ENCODE peak calls at places on chromosomes 13 and 19, in seven cellular contexts. One of them, this sample, is unnamed. For H3K4me1, the result is how much of the 10 kb centered on the place peaks cover.

GRCh38 chr19:6963937-6964336 is 57.3 kb downstream of the MBD3L2B start:
- DNase-seq in neuronal stem cell: no peak
- DNase-seq in neural progenitor cell: no peak
- DNase-seq in endodermal cell: peak
- DNase-seq in mesendoderm: no peak
- DNase-seq in fibroblast of lung: no peak
- DNase-seq in astrocyte: no peak
- DNase-seq in this sample: peak

GRCh38 chr13:99955747-99956472 is 15.7 kb downstream of the ZIC5 start:
- DNase-seq in neural progenitor cell: peak
- DNase-seq in mesendoderm: peak
- DNase-seq in endodermal cell: peak
- DNase-seq in fibroblast of lung: peak
- DNase-seq in astrocyte: peak
- DNase-seq in neuronal stem cell: no peak
- DNase-seq in this sample: no peak

GRCh38 chr19:932647-933552 is 7.1 kb downstream of the ARID3A start:
- DNase-seq in mesendoderm: no peak
- DNase-seq in neuronal stem cell: no peak
- DNase-seq in endodermal cell: peak
- DNase-seq in fibroblast of lung: peak
- DNase-seq in astrocyte: peak
- DNase-seq in neural progenitor cell: peak
- DNase-seq in this sample: no peak

GRCh38 chr19:23482829-23483228 is 87.6 kb upstream of the ZNF91 start:
- DNase-seq in mesendoderm: no peak
- DNase-seq in neural progenitor cell: no peak
- DNase-seq in astrocyte: no peak
- DNase-seq in endodermal cell: no peak
- DNase-seq in neuronal stem cell: no peak
- DNase-seq in fibroblast of lung: no peak
- DNase-seq in this sample: no peak

GRCh38 chr19:4139614-4140236 is 13.7 kb upstream of the CREB3L3 start:
- DNase-seq in neural progenitor cell: peak
- DNase-seq in mesendoderm: peak
- DNase-seq in fibroblast of lung: peak
- DNase-seq in neuronal stem cell: peak
- DNase-seq in astrocyte: no peak
- DNase-seq in endodermal cell: peak
- DNase-seq in this sample: peak

GRCh38 chr13:65456150-65456912 is 1773.8 kb downstream of the PCDH9 start:
- DNase-seq in astrocyte: no peak
- DNase-seq in fibroblast of lung: no peak
- DNase-seq in endodermal cell: no peak
- DNase-seq in neural progenitor cell: no peak
- DNase-seq in neuronal stem cell: no peak
- DNase-seq in mesendoderm: no peak
- DNase-seq in this sample: no peak

GRCh38 chr13:101624210-101624922 is 171.9 kb downstream of the ITGBL1 start:
- DNase-seq in endodermal cell: peak
- DNase-seq in neural progenitor cell: peak
- DNase-seq in mesendoderm: peak
- DNase-seq in fibroblast of lung: no peak
- DNase-seq in astrocyte: no peak
- DNase-seq in neuronal stem cell: no peak
- DNase-seq in this sample: no peak

GRCh38 chr19:4506449-4507149 is 11.7 kb downstream of the PLIN4 start:
- DNase-seq in endodermal cell: no peak
- DNase-seq in fibroblast of lung: peak
- DNase-seq in mesendoderm: no peak
- DNase-seq in neural progenitor cell: no peak
- DNase-seq in neuronal stem cell: no peak
- DNase-seq in astrocyte: peak
- DNase-seq in this sample: no peak

GRCh38 chr13:74424455-74424854 is 290.3 kb upstream of the KLF12 start:
- DNase-seq in mesendoderm: no peak
- DNase-seq in neuronal stem cell: no peak
- DNase-seq in endodermal cell: no peak
- DNase-seq in neural progenitor cell: no peak
- DNase-seq in fibroblast of lung: no peak
- DNase-seq in astrocyte: no peak
- DNase-seq in this sample: no peak

GRCh38 chr13:110517505-110518149 is 43.9 kb downstream of the RAB20 start:
- DNase-seq in endodermal cell: no peak
- DNase-seq in neural progenitor cell: no peak
- DNase-seq in mesendoderm: no peak
- DNase-seq in astrocyte: no peak
- DNase-seq in neuronal stem cell: no peak
- DNase-seq in fibroblast of lung: no peak
- DNase-seq in this sample: no peak

GRCh38 chr19:48997972-48998371 is 4.3 kb downstream of the RUVBL2 start:
- DNase-seq in fibroblast of lung: peak
- DNase-seq in mesendoderm: peak
- DNase-seq in astrocyte: no peak
- DNase-seq in neuronal stem cell: peak
- DNase-seq in endodermal cell: peak
- DNase-seq in neural progenitor cell: peak
- DNase-seq in this sample: peak

GRCh38 chr19:32196690-32197420 is 148.6 kb upstream of the ZNF507 start:
- DNase-seq in fibroblast of lung: no peak
- DNase-seq in mesendoderm: no peak
- DNase-seq in neuronal stem cell: no peak
- DNase-seq in astrocyte: no peak
- DNase-seq in endodermal cell: peak
- DNase-seq in neural progenitor cell: no peak
- DNase-seq in this sample: no peak

GRCh38 chr13:50276550-50276949 is 261.3 kb downstream of the KCNRG start:
- DNase-seq in fibroblast of lung: no peak
- DNase-seq in neuronal stem cell: no peak
- DNase-seq in neural progenitor cell: no peak
- DNase-seq in endodermal cell: no peak
- DNase-seq in astrocyte: no peak
- DNase-seq in mesendoderm: no peak
- DNase-seq in this sample: no peak

GRCh38 chr19:4130635-4131438 is 6.9 kb upstream of the MAP2K2 start:
- DNase-seq in fibroblast of lung: peak
- DNase-seq in endodermal cell: no peak
- DNase-seq in neural progenitor cell: no peak
- DNase-seq in neuronal stem cell: no peak
- DNase-seq in mesendoderm: no peak
- DNase-seq in astrocyte: peak
- DNase-seq in this sample: no peak

GRCh38 chr19:58356236-58356970 is 3.1 kb upstream of the A1BG start:
- DNase-seq in fibroblast of lung: no peak
- DNase-seq in mesendoderm: no peak
- DNase-seq in astrocyte: no peak
- DNase-seq in neural progenitor cell: no peak
- DNase-seq in neuronal stem cell: no peak
- DNase-seq in endodermal cell: peak
- DNase-seq in this sample: no peak

GRCh38 chr13:98942485-98942884 is 35.4 kb downstream of the DOCK9 start:
- DNase-seq in neural progenitor cell: no peak
- DNase-seq in fibroblast of lung: no peak
- DNase-seq in endodermal cell: no peak
- DNase-seq in neuronal stem cell: no peak
- DNase-seq in mesendoderm: no peak
- DNase-seq in astrocyte: no peak
- DNase-seq in this sample: no peak
- H3K4me1 ChIP-seq in neural progenitor cell: under half
- H3K4me1 ChIP-seq in fibroblast of lung: under half
- H3K4me1 ChIP-seq in endodermal cell: under half
- H3K4me1 ChIP-seq in neuronal stem cell: under half
- H3K4me1 ChIP-seq in mesendoderm: under half
- H3K4me1 ChIP-seq in astrocyte: under half
- H3K4me1 ChIP-seq in this sample: under half

GRCh38 chr19:45862564-45863334 is at the start of gene SYMPK:
- DNase-seq in astrocyte: peak
- DNase-seq in neural progenitor cell: peak
- DNase-seq in endodermal cell: peak
- DNase-seq in mesendoderm: peak
- DNase-seq in neuronal stem cell: peak
- DNase-seq in fibroblast of lung: peak
- DNase-seq in this sample: peak

GRCh38 chr19:45863335-45863839 is 440 bp upstream of the SYMPK start:
- DNase-seq in endodermal cell: no peak
- DNase-seq in astrocyte: no peak
- DNase-seq in fibroblast of lung: no peak
- DNase-seq in neuronal stem cell: no peak
- DNase-seq in mesendoderm: no peak
- DNase-seq in neural progenitor cell: no peak
- DNase-seq in this sample: no peak

GRCh38 chr19:45865269-45865948 is 1.3 kb downstream of the FOXA3 start:
- DNase-seq in endodermal cell: peak
- DNase-seq in neuronal stem cell: no peak
- DNase-seq in neural progenitor cell: no peak
- DNase-seq in mesendoderm: no peak
- DNase-seq in astrocyte: no peak
- DNase-seq in fibroblast of lung: no peak
- DNase-seq in this sample: no peak

GRCh38 chr19:45863840-45864628 is at the start of gene FOXA3:
- DNase-seq in mesendoderm: peak
- DNase-seq in endodermal cell: peak
- DNase-seq in neural progenitor cell: peak
- DNase-seq in neuronal stem cell: no peak
- DNase-seq in astrocyte: no peak
- DNase-seq in fibroblast of lung: peak
- DNase-seq in this sample: peak

GRCh38 chr19:45864629-45865082 is 530 bp downstream of the FOXA3 start:
- DNase-seq in fibroblast of lung: no peak
- DNase-seq in astrocyte: no peak
- DNase-seq in mesendoderm: no peak
- DNase-seq in neuronal stem cell: no peak
- DNase-seq in neural progenitor cell: no peak
- DNase-seq in endodermal cell: no peak
- DNase-seq in this sample: no peak
- H3K9ac ChIP-seq in fibroblast of lung: no peak
- H3K9ac ChIP-seq in astrocyte: no peak
- H3K9ac ChIP-seq in mesendoderm: peak
- H3K9ac ChIP-seq in neuronal stem cell: peak
- H3K9ac ChIP-seq in neural progenitor cell: peak
- H3K9ac ChIP-seq in endodermal cell: peak
- H3K9ac ChIP-seq in this sample: no peak

DNA sequence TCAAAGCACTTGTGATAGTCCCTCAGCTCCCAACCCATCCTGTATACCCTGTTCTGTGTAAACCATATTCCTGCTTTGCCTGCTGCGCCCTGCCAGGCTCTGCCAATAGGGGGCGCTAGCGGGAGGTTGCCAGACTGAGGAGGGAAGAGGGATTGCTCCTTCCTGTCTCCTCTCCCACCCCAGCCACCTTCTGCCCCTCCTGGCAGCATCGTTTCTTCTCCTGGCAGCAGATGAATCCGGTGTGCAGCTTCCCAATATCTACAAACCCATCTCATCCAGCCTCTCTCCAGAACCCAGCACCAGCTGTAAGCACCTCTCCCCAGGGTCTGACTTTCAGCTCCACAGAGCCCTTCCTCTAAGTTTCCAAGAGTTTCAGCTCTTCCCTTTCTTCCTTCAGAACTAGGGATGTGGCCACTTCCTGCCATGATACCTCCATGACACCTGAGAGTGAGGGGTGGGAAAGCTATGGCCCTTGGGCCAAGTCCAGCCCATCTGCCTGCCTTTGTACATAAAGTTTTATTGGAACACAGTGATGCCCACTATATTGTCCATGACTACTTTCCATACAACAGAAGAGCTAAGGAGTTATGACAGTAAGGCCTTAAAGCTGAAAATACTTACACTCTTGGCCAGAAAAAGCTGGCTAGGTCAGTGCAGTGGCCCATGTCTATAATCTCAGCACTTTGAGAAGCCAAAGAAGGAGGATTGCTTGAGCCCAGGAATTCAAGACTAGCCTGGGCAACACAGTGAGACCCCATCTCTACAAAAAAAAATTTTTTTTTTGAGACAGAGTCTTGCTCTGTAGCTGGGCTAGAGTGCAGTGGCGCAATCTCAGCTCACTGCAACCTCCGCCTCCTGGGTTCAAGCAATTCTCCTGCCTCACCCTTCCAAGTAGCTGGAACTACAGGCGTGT is 34.5 kb upstream of the ATP1A3 start:
- DNase-seq in astrocyte: no peak
- DNase-seq in mesendoderm: peak
- DNase-seq in endodermal cell: peak
- DNase-seq in neuronal stem cell: peak
- DNase-seq in fibroblast of lung: no peak
- DNase-seq in neural progenitor cell: peak
- DNase-seq in this sample: peak
- H3K4me3 ChIP-seq in astrocyte: no peak
- H3K4me3 ChIP-seq in mesendoderm: no peak
- H3K4me3 ChIP-seq in endodermal cell: no peak
- H3K4me3 ChIP-seq in neuronal stem cell: peak
- H3K4me3 ChIP-seq in fibroblast of lung: no peak
- H3K4me3 ChIP-seq in neural progenitor cell: peak
- H3K4me3 ChIP-seq in this sample: no peak

GRCh38 chr13:113566227-113566561 is 18.4 kb upstream of the TFDP1 start:
- DNase-seq in astrocyte: no peak
- DNase-seq in fibroblast of lung: no peak
- DNase-seq in endodermal cell: no peak
- DNase-seq in neuronal stem cell: no peak
- DNase-seq in mesendoderm: no peak
- DNase-seq in neural progenitor cell: no peak
- DNase-seq in this sample: no peak
- H3K4me1 ChIP-seq in astrocyte: under half
- H3K4me1 ChIP-seq in fibroblast of lung: under half
- H3K4me1 ChIP-seq in endodermal cell: under half
- H3K4me1 ChIP-seq in neuronal stem cell: under half
- H3K4me1 ChIP-seq in mesendoderm: under half
- H3K4me1 ChIP-seq in neural progenitor cell: under half
- H3K4me1 ChIP-seq in this sample: under half

DNA sequence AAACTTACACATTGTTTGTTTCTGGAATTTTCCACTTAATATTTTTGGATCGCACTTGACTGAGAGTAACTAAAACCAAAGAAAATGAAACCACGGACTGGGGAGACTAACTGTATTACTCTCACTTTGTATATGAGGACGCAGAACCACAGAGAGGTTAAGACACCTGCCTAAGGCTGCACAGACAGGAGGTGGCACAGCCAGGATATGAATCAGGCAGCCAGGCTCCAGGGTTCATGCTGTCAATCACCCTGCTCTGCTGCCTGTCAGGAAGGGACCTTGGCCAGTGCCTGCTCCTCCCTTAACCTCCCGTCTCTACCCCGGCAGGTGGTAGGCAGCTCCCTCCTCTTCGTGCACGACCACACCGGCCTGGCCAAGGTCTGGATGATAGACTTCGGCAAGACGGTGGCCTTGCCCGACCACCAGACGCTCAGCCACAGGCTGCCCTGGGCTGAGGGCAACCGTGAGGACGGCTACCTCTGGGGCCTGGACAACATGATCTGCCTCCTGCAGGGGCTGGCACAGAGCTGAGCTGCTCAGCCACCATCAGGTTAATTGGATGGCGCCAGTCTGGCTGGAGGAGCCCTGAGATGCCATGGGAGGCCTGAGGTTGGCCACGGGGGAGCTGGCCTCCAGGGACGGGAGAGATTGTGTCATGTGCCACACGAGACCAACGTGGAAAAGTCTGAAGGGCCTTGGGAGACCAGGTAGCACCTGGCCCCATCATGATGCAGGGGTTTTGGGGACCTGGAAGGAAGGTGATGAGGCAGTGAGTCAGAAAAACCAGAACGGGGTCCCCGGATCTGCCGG is 11.0 kb downstream of the ACTMAP start:
- DNase-seq in endodermal cell: no peak
- DNase-seq in neural progenitor cell: no peak
- DNase-seq in astrocyte: no peak
- DNase-seq in fibroblast of lung: no peak
- DNase-seq in mesendoderm: no peak
- DNase-seq in neuronal stem cell: no peak
- DNase-seq in this sample: no peak
- H3K9ac ChIP-seq in endodermal cell: no peak
- H3K9ac ChIP-seq in neural progenitor cell: no peak
- H3K9ac ChIP-seq in astrocyte: no peak
- H3K9ac ChIP-seq in fibroblast of lung: no peak
- H3K9ac ChIP-seq in mesendoderm: no peak
- H3K9ac ChIP-seq in neuronal stem cell: peak
- H3K9ac ChIP-seq in this sample: no peak